ENCODE peak calls at places on chromosomes 4 and X, in ten cellular contexts. One of them, this sample, is unnamed.

GRCh38 chr4:22385615-22386014 is 130.3 kb downstream of the ADGRA3 start:
- DNase-seq in IMR-90: peak; percentile 74
- DNase-seq in uterus: no peak
- DNase-seq in esophagus muscularis mucosa: no peak
- DNase-seq in endothelial cell of umbilical vein: peak; percentile 54
- DNase-seq in prostate gland: peak; percentile 28
- DNase-seq in transverse colon: no peak
- DNase-seq in stomach: no peak
- DNase-seq in upper lobe of left lung: no peak
- DNase-seq in HepG2: no peak
- DNase-seq in this sample: no peak

GRCh38 chrX:118839334-118839958 is 15.8 kb downstream of the ZCCHC12 start:
- DNase-seq in uterus: peak; percentile 72
- DNase-seq in upper lobe of left lung: peak; percentile 92
- DNase-seq in prostate gland: peak; percentile 35
- DNase-seq in endothelial cell of umbilical vein: peak; percentile 55
- DNase-seq in HepG2: peak; percentile 58
- DNase-seq in transverse colon: peak; percentile 80
- DNase-seq in IMR-90: peak; percentile 6
- DNase-seq in esophagus muscularis mucosa: no peak
- DNase-seq in stomach: peak; percentile 72
- DNase-seq in this sample: peak; percentile 84

GRCh38 chrX:135432881-135433521 is 11.3 kb downstream of the SMIM10L2A start:
- DNase-seq in HepG2: no peak
- DNase-seq in transverse colon: no peak
- DNase-seq in IMR-90: no peak
- DNase-seq in endothelial cell of umbilical vein: no peak
- DNase-seq in stomach: no peak
- DNase-seq in esophagus muscularis mucosa: no peak
- DNase-seq in upper lobe of left lung: peak; percentile 26
- DNase-seq in prostate gland: no peak
- DNase-seq in uterus: peak; percentile 11
- DNase-seq in this sample: no peak

GRCh38 chr4:16897991-16898827 is at the start of gene LDB2:
- DNase-seq in transverse colon: peak; percentile 30
- DNase-seq in prostate gland: no peak
- DNase-seq in upper lobe of left lung: peak; percentile 38
- DNase-seq in stomach: peak; percentile 45
- DNase-seq in IMR-90: peak; percentile 88
- DNase-seq in endothelial cell of umbilical vein: peak; percentile 88
- DNase-seq in esophagus muscularis mucosa: no peak
- DNase-seq in HepG2: no peak
- DNase-seq in uterus: peak; percentile 77
- DNase-seq in this sample: peak; percentile 72

GRCh38 chr4:154084864-154085263 is 296.0 kb upstream of the SFRP2 start:
- DNase-seq in esophagus muscularis mucosa: no peak
- DNase-seq in transverse colon: no peak
- DNase-seq in endothelial cell of umbilical vein: no peak
- DNase-seq in IMR-90: no peak
- DNase-seq in HepG2: no peak
- DNase-seq in prostate gland: no peak
- DNase-seq in uterus: no peak
- DNase-seq in upper lobe of left lung: no peak
- DNase-seq in stomach: no peak
- DNase-seq in this sample: no peak

GRCh38 chr4:48654015-48654664 is 125.9 kb downstream of the FRYL start:
- DNase-seq in upper lobe of left lung: no peak
- DNase-seq in stomach: no peak
- DNase-seq in HepG2: no peak
- DNase-seq in IMR-90: peak; percentile 49
- DNase-seq in prostate gland: no peak
- DNase-seq in uterus: no peak
- DNase-seq in endothelial cell of umbilical vein: no peak
- DNase-seq in transverse colon: no peak
- DNase-seq in esophagus muscularis mucosa: no peak
- DNase-seq in this sample: no peak

GRCh38 chr4:150256841-150257273 is 178.6 kb downstream of the DCLK2 start:
- DNase-seq in uterus: no peak
- DNase-seq in endothelial cell of umbilical vein: no peak
- DNase-seq in stomach: no peak
- DNase-seq in prostate gland: no peak
- DNase-seq in HepG2: peak; percentile 53
- DNase-seq in upper lobe of left lung: peak; percentile 46
- DNase-seq in transverse colon: peak; percentile 75
- DNase-seq in IMR-90: no peak
- DNase-seq in esophagus muscularis mucosa: peak; percentile 12
- DNase-seq in this sample: no peak

GRCh38 chrX:109845996-109846395 is 112.9 kb upstream of the ACSL4 start:
- DNase-seq in stomach: no peak
- DNase-seq in upper lobe of left lung: no peak
- DNase-seq in esophagus muscularis mucosa: no peak
- DNase-seq in transverse colon: no peak
- DNase-seq in prostate gland: no peak
- DNase-seq in HepG2: no peak
- DNase-seq in uterus: no peak
- DNase-seq in IMR-90: no peak
- DNase-seq in endothelial cell of umbilical vein: no peak
- DNase-seq in this sample: no peak

GRCh38 chr4:80073362-80074008 is 456 bp upstream of the ANTXR2 start:
- DNase-seq in esophagus muscularis mucosa: no peak
- DNase-seq in prostate gland: no peak
- DNase-seq in transverse colon: no peak
- DNase-seq in HepG2: no peak
- DNase-seq in endothelial cell of umbilical vein: no peak
- DNase-seq in stomach: no peak
- DNase-seq in IMR-90: no peak
- DNase-seq in uterus: no peak
- DNase-seq in upper lobe of left lung: no peak
- DNase-seq in this sample: no peak

GRCh38 chr4:26459756-26460530 is 30.3 kb downstream of the CCKAR start:
- DNase-seq in stomach: no peak
- DNase-seq in prostate gland: no peak
- DNase-seq in uterus: no peak
- DNase-seq in HepG2: no peak
- DNase-seq in esophagus muscularis mucosa: no peak
- DNase-seq in upper lobe of left lung: no peak
- DNase-seq in IMR-90: peak; percentile 90
- DNase-seq in transverse colon: no peak
- DNase-seq in endothelial cell of umbilical vein: no peak
- DNase-seq in this sample: no peak

GRCh38 chr4:183328832-183329231 is 6.6 kb upstream of the CLDN24 start:
- DNase-seq in uterus: no peak
- DNase-seq in endothelial cell of umbilical vein: peak; percentile 37
- DNase-seq in upper lobe of left lung: no peak
- DNase-seq in prostate gland: no peak
- DNase-seq in HepG2: peak; percentile 65
- DNase-seq in esophagus muscularis mucosa: no peak
- DNase-seq in stomach: no peak
- DNase-seq in IMR-90: peak; percentile 62
- DNase-seq in transverse colon: no peak
- DNase-seq in this sample: no peak

GRCh38 chr4:99471896-99472295 is 36.8 kb upstream of the ADH7 start:
- DNase-seq in upper lobe of left lung: no peak
- DNase-seq in prostate gland: no peak
- DNase-seq in IMR-90: no peak
- DNase-seq in stomach: no peak
- DNase-seq in uterus: no peak
- DNase-seq in esophagus muscularis mucosa: no peak
- DNase-seq in endothelial cell of umbilical vein: no peak
- DNase-seq in transverse colon: no peak
- DNase-seq in HepG2: peak; percentile 1
- DNase-seq in this sample: no peak

GRCh38 chr4:168585168-168586091 is 88.6 kb downstream of the PALLD start:
- DNase-seq in stomach: peak; percentile 77
- DNase-seq in upper lobe of left lung: no peak
- DNase-seq in esophagus muscularis mucosa: no peak
- DNase-seq in IMR-90: peak; percentile 82
- DNase-seq in endothelial cell of umbilical vein: peak; percentile 78
- DNase-seq in HepG2: peak; percentile 20
- DNase-seq in prostate gland: peak; percentile 70
- DNase-seq in transverse colon: peak; percentile 77
- DNase-seq in uterus: peak; percentile 89
- DNase-seq in this sample: peak; percentile 91

GRCh38 chr4:10554694-10555093 is 97.5 kb upstream of the ZNF518B start:
- DNase-seq in IMR-90: peak; percentile 59
- DNase-seq in endothelial cell of umbilical vein: peak; percentile 67
- DNase-seq in transverse colon: peak; percentile 46
- DNase-seq in HepG2: peak; percentile 38
- DNase-seq in stomach: peak; percentile 35
- DNase-seq in uterus: peak; percentile 17
- DNase-seq in prostate gland: peak; percentile 45
- DNase-seq in esophagus muscularis mucosa: no peak
- DNase-seq in upper lobe of left lung: no peak
- DNase-seq in this sample: peak; percentile 89

GRCh38 chr4:74456849-74457395 is 12.0 kb downstream of the AREG start:
- DNase-seq in uterus: no peak
- DNase-seq in transverse colon: no peak
- DNase-seq in endothelial cell of umbilical vein: no peak
- DNase-seq in stomach: no peak
- DNase-seq in upper lobe of left lung: no peak
- DNase-seq in prostate gland: no peak
- DNase-seq in esophagus muscularis mucosa: no peak
- DNase-seq in IMR-90: no peak
- DNase-seq in HepG2: no peak
- DNase-seq in this sample: no peak

DNA sequence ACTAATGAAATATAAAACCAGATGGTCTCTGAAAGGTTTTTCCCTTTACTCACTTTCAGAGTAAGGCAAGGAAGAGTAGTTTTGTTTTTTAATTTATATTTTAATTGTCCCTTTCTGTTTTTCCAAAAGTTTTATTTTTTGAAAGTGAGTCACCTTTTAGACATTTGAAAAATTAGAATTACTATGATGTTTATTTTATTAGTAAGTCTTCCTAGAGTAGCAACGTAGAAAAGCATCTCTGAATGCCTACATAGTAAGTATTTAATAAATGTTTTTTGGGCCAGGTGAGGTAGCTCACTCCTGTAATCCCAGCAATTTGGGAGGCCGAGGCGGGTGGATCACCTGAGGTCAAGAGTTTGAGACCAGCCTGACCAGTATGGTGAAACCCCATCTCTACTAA is 51.1 kb downstream of the TET2 start:
- DNase-seq in IMR-90: peak; percentile 43
- DNase-seq in endothelial cell of umbilical vein: no peak
- DNase-seq in HepG2: no peak
- DNase-seq in transverse colon: no peak
- DNase-seq in esophagus muscularis mucosa: no peak
- DNase-seq in uterus: no peak
- DNase-seq in stomach: no peak
- DNase-seq in prostate gland: no peak
- DNase-seq in upper lobe of left lung: no peak
- DNase-seq in this sample: no peak
- H3K4me1 ChIP-seq in IMR-90: peaks cover 5% of the 10 kb centered on the region
- H3K4me1 ChIP-seq in endothelial cell of umbilical vein: peaks cover 67% of the 10 kb centered on the region
- H3K4me1 ChIP-seq in HepG2: peaks cover 23% of the 10 kb centered on the region
- H3K4me1 ChIP-seq in transverse colon: peaks cover 12% of the 10 kb centered on the region
- H3K4me1 ChIP-seq in esophagus muscularis mucosa: peaks cover 36% of the 10 kb centered on the region
- H3K4me1 ChIP-seq in uterus: peaks cover 6% of the 10 kb centered on the region
- H3K4me1 ChIP-seq in stomach: peaks cover 15% of the 10 kb centered on the region
- H3K4me1 ChIP-seq in prostate gland: no peaks in the 10 kb centered on the region
- H3K4me1 ChIP-seq in upper lobe of left lung: peaks cover 21% of the 10 kb centered on the region
- H3K4me1 ChIP-seq in this sample: peaks cover 53% of the 10 kb centered on the region

DNA sequence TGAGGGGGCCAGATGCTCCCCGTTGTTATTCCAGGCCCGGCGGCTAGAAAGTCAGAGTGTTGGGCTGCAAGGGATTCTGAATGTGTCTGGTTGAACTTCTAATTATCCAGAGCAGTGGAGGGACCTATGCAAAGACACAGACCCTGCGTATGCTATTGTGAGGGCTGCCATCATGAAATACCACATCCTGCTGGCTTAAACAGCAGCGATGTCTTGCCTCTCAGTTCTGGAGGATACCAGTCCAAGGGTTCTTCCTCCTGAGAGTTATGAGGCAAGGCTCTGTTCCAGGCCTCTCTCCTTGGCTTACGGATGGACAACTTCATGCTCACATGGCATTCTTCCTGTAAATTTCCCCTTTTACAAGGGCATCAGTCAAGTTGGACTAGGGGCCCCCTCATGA is 123.1 kb upstream of the TRIM2 start:
- DNase-seq in uterus: no peak
- DNase-seq in transverse colon: no peak
- DNase-seq in stomach: no peak
- DNase-seq in prostate gland: no peak
- DNase-seq in esophagus muscularis mucosa: no peak
- DNase-seq in endothelial cell of umbilical vein: no peak
- DNase-seq in IMR-90: no peak
- DNase-seq in HepG2: no peak
- DNase-seq in upper lobe of left lung: no peak
- DNase-seq in this sample: no peak
- TF ChIP-seq POLR2A in uterus: no peak
- TF ChIP-seq POLR2A in transverse colon: no peak
- TF ChIP-seq POLR2A in stomach: no peak
- TF ChIP-seq POLR2A in prostate gland: no peak
- TF ChIP-seq POLR2A in esophagus muscularis mucosa: no peak
- TF ChIP-seq POLR2A in endothelial cell of umbilical vein: no peak
- TF ChIP-seq POLR2A in IMR-90: no peak
- TF ChIP-seq POLR2A in HepG2: no peak
- TF ChIP-seq POLR2A in upper lobe of left lung: no peak
- TF ChIP-seq POLR2A in this sample: no peak

DNA sequence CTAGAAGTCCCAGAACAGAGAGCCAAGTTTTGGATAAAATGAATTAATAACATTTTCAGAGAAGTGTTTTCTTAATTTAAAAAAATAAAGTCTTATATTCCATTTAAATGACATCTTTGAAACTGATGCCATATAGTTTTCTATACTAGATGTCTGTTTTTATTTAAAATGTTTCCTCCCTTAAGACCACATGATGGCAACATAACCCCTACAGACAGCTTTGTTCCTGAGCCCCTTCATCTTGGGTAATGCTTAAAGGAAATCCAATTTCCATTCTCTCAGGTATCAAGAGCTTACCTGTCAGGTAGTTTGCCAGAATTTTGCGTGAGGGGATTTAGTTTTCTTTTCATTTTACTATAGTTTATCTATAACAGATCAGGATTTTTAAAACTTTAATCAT is 181.4 kb upstream of the UGT8 start:
- DNase-seq in uterus: no peak
- DNase-seq in HepG2: peak; percentile 2
- DNase-seq in esophagus muscularis mucosa: no peak
- DNase-seq in stomach: no peak
- DNase-seq in prostate gland: no peak
- DNase-seq in IMR-90: no peak
- DNase-seq in transverse colon: no peak
- DNase-seq in upper lobe of left lung: no peak
- DNase-seq in endothelial cell of umbilical vein: no peak
- DNase-seq in this sample: no peak
- TF ChIP-seq CTCF in uterus: no peak
- TF ChIP-seq CTCF in HepG2: no peak
- TF ChIP-seq CTCF in esophagus muscularis mucosa: no peak
- TF ChIP-seq CTCF in stomach: no peak
- TF ChIP-seq CTCF in prostate gland: no peak
- TF ChIP-seq CTCF in IMR-90: no peak
- TF ChIP-seq CTCF in transverse colon: no peak
- TF ChIP-seq CTCF in upper lobe of left lung: no peak
- TF ChIP-seq CTCF in endothelial cell of umbilical vein: no peak
- TF ChIP-seq CTCF in this sample: no peak

GRCh38 chrX:97402333-97402732 is 518.6 kb downstream of the RPA4 start:
- DNase-seq in HepG2: no peak
- DNase-seq in upper lobe of left lung: no peak
- DNase-seq in endothelial cell of umbilical vein: peak; percentile 3
- DNase-seq in esophagus muscularis mucosa: no peak
- DNase-seq in uterus: no peak
- DNase-seq in stomach: no peak
- DNase-seq in prostate gland: no peak
- DNase-seq in IMR-90: no peak
- DNase-seq in transverse colon: no peak
- DNase-seq in this sample: no peak
- H3K4me1 ChIP-seq in HepG2: peaks cover 9% of the 10 kb centered on the region
- H3K4me1 ChIP-seq in upper lobe of left lung: no peaks in the 10 kb centered on the region
- H3K4me1 ChIP-seq in endothelial cell of umbilical vein: peaks cover 5% of the 10 kb centered on the region
- H3K4me1 ChIP-seq in esophagus muscularis mucosa: no peaks in the 10 kb centered on the region
- H3K4me1 ChIP-seq in uterus: no peaks in the 10 kb centered on the region
- H3K4me1 ChIP-seq in stomach: no peaks in the 10 kb centered on the region
- H3K4me1 ChIP-seq in prostate gland: no peaks in the 10 kb centered on the region
- H3K4me1 ChIP-seq in IMR-90: peaks cover 6% of the 10 kb centered on the region
- H3K4me1 ChIP-seq in transverse colon: no peaks in the 10 kb centered on the region
- H3K4me1 ChIP-seq in this sample: no peaks in the 10 kb centered on the region